ENCODE peak calls at places on chromosomes 6 and 20, in nine cellular contexts. I, V, P, B, D, O, C, G and S are unnamed samples.

GRCh38 chr20:33664085-33664761 is 2.1 kb downstream of the C20orf144 start:
- DNase-seq in I (no peak), D (no peak), B (no peak), V (no peak), P (no peak), O (no peak), G (no peak), C (no peak), S (no peak)

GRCh38 chr6:42025066-42025789 is 25.1 kb upstream of the TAF8 start:
- DNase-seq in O (no peak), C (no peak), G (no peak), B (no peak), V (no peak), P (no peak), I (no peak), D (no peak), S (no peak)

GRCh38 chr20:38148328-38149102 is 16.6 kb downstream of the TGM2 start:
- DNase-seq in B (no peak), I (no peak), O (no peak), C (no peak), G (no peak), P (no peak), D (no peak), V (no peak), S (no peak)

GRCh38 chr20:57131601-57132391 is 134.6 kb downstream of the BMP7 start:
- DNase-seq in V (no peak), G (no peak), B (no peak), I (no peak), D (no peak), O (no peak), C (no peak), P (no peak), S (no peak)

GRCh38 chr20:9668356-9668755 is 154.0 kb downstream of the LAMP5 start:
- DNase-seq in I (no peak), D (no peak), B (no peak), O (no peak), V (no peak), G (no peak), C (no peak), P (no peak), S (no peak)

GRCh38 chr6:1526689-1527088 is 83.0 kb upstream of the FOXC1 start:
- DNase-seq in D (no peak), O (no peak), C (no peak), B (no peak), I (no peak), P (no peak), G (no peak), V (no peak), S (no peak)

GRCh38 chr6:106026748-106027147 is 59.4 kb upstream of the PRDM1 start:
- DNase-seq in V (no peak), O (peak; percentile 78), B (no peak), P (no peak), G (no peak), C (no peak), D (no peak), I (no peak), S (no peak)

GRCh38 chr20:10876558-10876957 is 202.8 kb upstream of the JAG1 start:
- DNase-seq in I (no peak), G (no peak), O (no peak), C (no peak), B (no peak), P (no peak), D (no peak), V (no peak), S (no peak)

GRCh38 chr20:46000571-46001145 is 8.1 kb upstream of the MMP9 start:
- DNase-seq in P (no peak), I (no peak), B (no peak), G (no peak), V (no peak), O (no peak), D (no peak), C (no peak), S (no peak)

GRCh38 chr6:47669684-47670515 is 28.5 kb upstream of the ADGRF4 start:
- DNase-seq in G (no peak), O (no peak), C (no peak), P (no peak), D (no peak), V (no peak), I (no peak), B (no peak), S (no peak)

GRCh38 chr6:83192871-83193746 is at the start of the genes PGM3 and RWDD2A:
- DNase-seq in V (peak; percentile 87), C (peak; percentile 79), I (peak; percentile 84), B (peak; percentile 90), O (peak; percentile 90), P (peak; percentile 84), G (peak; percentile 94), D (peak; percentile 53), S (peak; percentile 78)

GRCh38 chr6:36296240-36296639 is 26.4 kb downstream of the PNPLA1 start:
- DNase-seq in B (no peak), V (no peak), D (no peak), C (no peak), I (no peak), O (no peak), P (no peak), G (no peak), S (no peak)

GRCh38 chr6:146851837-146852236 is 253.1 kb downstream of the ADGB start:
- DNase-seq in P (no peak), O (no peak), C (no peak), V (no peak), I (no peak), D (no peak), G (no peak), B (no peak), S (no peak)

GRCh38 chr6:122766256-122766655 is 13.3 kb upstream of the FABP7 start:
- DNase-seq in D (no peak), G (no peak), O (no peak), I (no peak), C (no peak), P (no peak), B (no peak), V (no peak), S (no peak)

GRCh38 chr20:4730782-4731181 is 9.1 kb downstream of the PRND start:
- DNase-seq in B (no peak), D (no peak), O (peak; percentile 25), V (no peak), G (no peak), P (no peak), C (no peak), I (no peak), S (no peak)

GRCh38 chr6:82182756-82183155 is 64.8 kb downstream of the IBTK start:
- DNase-seq in I (no peak), G (no peak), V (no peak), P (no peak), D (no peak), B (no peak), O (no peak), C (no peak), S (no peak)

GRCh38 chr6:30447237-30447636 is 42.1 kb upstream of the HLA-E start:
- DNase-seq in D (no peak), P (no peak), V (no peak), C (no peak), I (no peak), O (peak; percentile 34), B (no peak), G (no peak), S (no peak)

GRCh38 chr6:167731216-167731615 is 95.5 kb upstream of the AFDN start:
- DNase-seq in C (no peak), D (no peak), O (no peak), I (no peak), V (no peak), B (no peak), G (no peak), P (no peak), S (no peak)

GRCh38 chr20:13638162-13638495 is 603 bp downstream of the TASP1 start:
- DNase-seq in I (no peak), O (no peak), C (no peak), P (no peak), B (no peak), D (no peak), G (no peak), V (no peak), S (no peak)

GRCh38 chr20:11712611-11713160 is 205.0 kb upstream of the BTBD3 start:
- DNase-seq in G (no peak), B (no peak), P (no peak), O (no peak), D (no peak), V (no peak), I (no peak), C (no peak), S (no peak)

GRCh38 chr20:10513091-10513490 is 78.0 kb downstream of the SLX4IP start:
- DNase-seq in B (no peak), O (no peak), I (no peak), C (no peak), V (no peak), P (no peak), G (no peak), D (no peak), S (no peak)

GRCh38 chr6:7185561-7185960 is 77.8 kb downstream of the RREB1 start:
- DNase-seq in C (no peak), I (no peak), D (no peak), B (no peak), P (no peak), O (no peak), V (no peak), G (no peak), S (no peak)

GRCh38 chr6:93176070-93176469 is 243.3 kb downstream of the EPHA7 start:
- DNase-seq in B (no peak), V (no peak), P (no peak), D (no peak), I (no peak), C (no peak), O (no peak), G (no peak), S (no peak)

GRCh38 chr20:50642288-50642803 is 49.0 kb downstream of the RIPOR3 start:
- DNase-seq in B (no peak), C (no peak), P (no peak), D (no peak), O (no peak), V (no peak), G (no peak), I (no peak), S (no peak)

GRCh38 chr6:106256201-106256968 is 69.2 kb downstream of the ATG5 start:
- DNase-seq in G (no peak), O (no peak), D (no peak), V (no peak), P (no peak), I (no peak), C (no peak), B (no peak), S (no peak)

GRCh38 chr6:42870145-42870936 is 9.1 kb upstream of the RPL7L1 start:
- DNase-seq in G (no peak), P (no peak), D (no peak), O (no peak), V (no peak), I (no peak), B (no peak), C (no peak), S (no peak)

GRCh38 chr20:35355372-35355771 is 56.4 kb downstream of the UQCC1 start:
- DNase-seq in I (no peak), P (no peak), V (no peak), O (no peak), B (no peak), D (no peak), C (no peak), G (no peak), S (no peak)

GRCh38 chr6:79073888-79074287 is 4.2 kb downstream of the PHIP start:
- DNase-seq in B (no peak), C (no peak), G (no peak), P (no peak), O (no peak), I (no peak), D (no peak), V (no peak), S (no peak)

GRCh38 chr6:45156075-45156474 is 172.1 kb upstream of the RUNX2 start:
- DNase-seq in C (no peak), P (no peak), O (no peak), D (no peak), B (peak; percentile 7), I (no peak), V (no peak), G (no peak), S (no peak)

GRCh38 chr6:125835221-125835744 is 44.5 kb downstream of the NCOA7 start:
- DNase-seq in B (no peak), D (no peak), I (no peak), C (no peak), O (no peak), P (no peak), G (peak; percentile 42), V (no peak), S (no peak)

GRCh38 chr6:52152070-52152423 is 34.1 kb upstream of the IL17A start:
- DNase-seq in B (no peak), I (no peak), D (no peak), C (no peak), P (no peak), G (no peak), V (no peak), O (no peak), S (no peak)